ENCODE peak calls at places on chromosomes 1 and 21, in four cellular contexts. One of them, this sample, is unnamed.

GRCh38 chr21:43814215-43815106 is 25.1 kb downstream of the RRP1 start:
- DNase-seq in uterus: no peak
- DNase-seq in stomach: no peak
- DNase-seq in IMR-90: no peak
- DNase-seq in this sample: peak; percentile 29

GRCh38 chr1:206012086-206012859 is 9.1 kb upstream of the RAB7B start:
- DNase-seq in uterus: no peak
- DNase-seq in stomach: peak; percentile 82
- DNase-seq in IMR-90: no peak
- DNase-seq in this sample: peak; percentile 85

GRCh38 chr21:36422279-36423098 is 37.3 kb downstream of the CHAF1B start:
- DNase-seq in uterus: no peak
- DNase-seq in stomach: peak; percentile 66
- DNase-seq in IMR-90: peak; percentile 71
- DNase-seq in this sample: peak; percentile 48

GRCh38 chr1:223256034-223256433 is 107.9 kb downstream of the SUSD4 start:
- DNase-seq in uterus: no peak
- DNase-seq in stomach: no peak
- DNase-seq in IMR-90: no peak
- DNase-seq in this sample: no peak

GRCh38 chr1:63920154-63921117 is 146.6 kb downstream of the ROR1 start:
- DNase-seq in uterus: no peak
- DNase-seq in stomach: no peak
- DNase-seq in IMR-90: peak; percentile 89
- DNase-seq in this sample: no peak

GRCh38 chr1:13828454-13829151 is 128.6 kb downstream of the PRDM2 start:
- DNase-seq in uterus: no peak
- DNase-seq in stomach: peak; percentile 63
- DNase-seq in IMR-90: no peak
- DNase-seq in this sample: no peak

GRCh38 chr21:25199944-25200343 is 407.3 kb downstream of the MRPL39 start:
- DNase-seq in uterus: no peak
- DNase-seq in stomach: no peak
- DNase-seq in IMR-90: no peak
- DNase-seq in this sample: no peak

GRCh38 chr1:192749349-192749748 is 59.5 kb upstream of the RGS2 start:
- DNase-seq in uterus: no peak
- DNase-seq in stomach: no peak
- DNase-seq in IMR-90: no peak
- DNase-seq in this sample: no peak

GRCh38 chr1:21182181-21182711 is 5.5 kb upstream of the EIF4G3 start:
- DNase-seq in uterus: no peak
- DNase-seq in stomach: no peak
- DNase-seq in IMR-90: peak; percentile 34
- DNase-seq in this sample: no peak

GRCh38 chr1:16617101-16617727 is 3.9 kb upstream of the NBPF1 start:
- DNase-seq in uterus: peak; percentile 30
- DNase-seq in stomach: peak; percentile 33
- DNase-seq in IMR-90: no peak
- DNase-seq in this sample: peak; percentile 71

GRCh38 chr1:87942165-87942564 is 613.5 kb downstream of the LMO4 start:
- DNase-seq in uterus: no peak
- DNase-seq in stomach: no peak
- DNase-seq in IMR-90: peak; percentile 35
- DNase-seq in this sample: no peak

GRCh38 chr1:221611930-221612777 is 129.7 kb downstream of the DUSP10 start:
- DNase-seq in uterus: peak; percentile 85
- DNase-seq in stomach: no peak
- DNase-seq in IMR-90: peak; percentile 93
- DNase-seq in this sample: peak; percentile 78

GRCh38 chr1:94022471-94023189 is 98.3 kb downstream of the ABCA4 start:
- DNase-seq in uterus: no peak
- DNase-seq in stomach: no peak
- DNase-seq in IMR-90: peak; percentile 96
- DNase-seq in this sample: peak; percentile 59

GRCh38 chr1:226510453-226510852 is 38.1 kb upstream of the STUM start:
- DNase-seq in uterus: no peak
- DNase-seq in stomach: peak; percentile 13
- DNase-seq in IMR-90: no peak
- DNase-seq in this sample: no peak

GRCh38 chr1:93716974-93717373 is 35.3 kb upstream of the BCAR3 start:
- DNase-seq in uterus: no peak
- DNase-seq in stomach: no peak
- DNase-seq in IMR-90: peak; percentile 53
- DNase-seq in this sample: no peak

GRCh38 chr1:181152892-181153633 is 64.6 kb downstream of the IER5 start:
- DNase-seq in uterus: peak; percentile 97
- DNase-seq in stomach: peak; percentile 85
- DNase-seq in IMR-90: peak; percentile 94
- DNase-seq in this sample: peak; percentile 89

DNA sequence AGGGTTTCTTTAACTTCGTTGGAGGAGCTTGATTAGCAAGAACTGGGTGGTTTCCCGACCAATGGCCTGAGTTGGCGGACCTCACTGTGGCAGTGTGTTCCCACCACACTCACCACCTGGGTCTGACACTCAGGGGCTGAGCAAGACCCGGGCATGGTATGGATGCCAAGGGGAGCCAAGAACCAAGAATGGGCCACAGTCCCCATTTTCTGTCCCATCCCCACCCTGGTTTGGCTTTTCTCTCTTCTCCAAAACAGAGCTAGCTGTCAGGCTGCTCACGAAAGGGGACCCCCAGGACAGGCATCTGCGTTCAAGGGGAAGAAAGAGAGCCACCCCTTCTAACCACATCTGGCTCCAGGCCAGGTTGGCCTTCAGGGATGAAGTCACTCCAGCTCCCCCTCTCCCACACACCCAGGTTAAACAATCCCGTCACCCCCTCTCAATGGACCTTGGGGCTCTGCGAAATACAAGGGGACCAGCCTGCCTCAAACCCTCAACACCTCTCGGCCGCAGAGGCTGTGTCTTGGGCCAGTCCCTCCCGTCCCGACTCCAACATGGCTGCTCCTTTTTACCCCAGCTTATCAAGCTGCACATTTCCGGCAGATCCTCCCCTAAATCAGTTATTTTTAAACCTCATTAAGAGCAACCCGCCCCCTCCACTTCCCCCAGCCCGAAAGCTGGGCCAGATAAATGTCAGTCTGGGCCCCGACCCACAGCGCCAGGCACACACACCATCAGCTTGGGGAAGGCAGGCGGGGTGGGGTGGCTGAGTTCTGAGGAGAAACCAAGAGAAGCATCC is 3.4 kb downstream of the TAGLN2 start:
- DNase-seq in uterus: peak; percentile 52
- DNase-seq in stomach: no peak
- DNase-seq in IMR-90: peak; percentile 34
- DNase-seq in this sample: peak; percentile 69
- H3K36me3 ChIP-seq in uterus: no peaks in the 10 kb centered on the region
- H3K36me3 ChIP-seq in stomach: peaks cover 38% of the 10 kb centered on the region
- H3K36me3 ChIP-seq in IMR-90: peaks cover 35% of the 10 kb centered on the region
- H3K36me3 ChIP-seq in this sample: peaks cover 45% of the 10 kb centered on the region

DNA sequence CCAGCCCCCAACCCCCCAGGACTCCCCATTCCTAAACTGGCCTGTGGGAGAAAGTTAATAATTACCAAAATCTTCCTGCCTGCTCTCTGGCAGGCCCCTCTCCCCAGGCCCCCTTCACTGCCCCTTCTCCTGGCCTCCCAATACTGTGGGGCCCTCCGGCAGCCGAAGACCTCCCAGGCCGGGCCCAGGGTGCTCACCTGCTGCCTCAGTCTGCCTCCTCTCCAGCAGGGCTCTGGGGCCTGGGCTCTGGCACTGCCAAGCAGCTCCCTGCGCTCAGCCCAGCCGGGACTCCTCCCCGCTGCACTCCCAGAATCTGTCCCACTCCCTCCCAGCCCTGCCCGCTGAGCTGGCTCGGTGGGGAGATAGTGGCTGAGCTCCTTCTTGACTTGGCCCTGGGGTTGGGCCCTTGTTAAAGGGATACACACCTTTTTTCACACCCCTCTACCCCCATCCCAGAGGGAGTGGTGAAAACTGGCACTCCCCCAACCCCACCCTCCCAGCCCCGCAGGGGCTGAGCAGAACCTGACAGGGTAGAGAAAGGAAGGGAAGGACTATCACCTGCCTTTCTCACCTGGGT is at the start of gene S100A16:
- DNase-seq in uterus: peak; percentile 81
- DNase-seq in stomach: peak; percentile 89
- DNase-seq in IMR-90: peak; percentile 61
- DNase-seq in this sample: peak; percentile 88
- TF ChIP-seq POLR2A in uterus: peak; percentile 80
- TF ChIP-seq POLR2A in stomach: no peak
- TF ChIP-seq POLR2A in IMR-90: peak; percentile 75
- TF ChIP-seq POLR2A in this sample: peak; percentile 42

GRCh38 chr1:84675106-84675505 is 15.2 kb downstream of the SSX2IP start:
- DNase-seq in uterus: no peak
- DNase-seq in stomach: no peak
- DNase-seq in IMR-90: peak; percentile 50
- DNase-seq in this sample: no peak
- H3K36me3 ChIP-seq in uterus: no peaks in the 10 kb centered on the region
- H3K36me3 ChIP-seq in stomach: no peaks in the 10 kb centered on the region
- H3K36me3 ChIP-seq in IMR-90: peaks cover 5% of the 10 kb centered on the region
- H3K36me3 ChIP-seq in this sample: no peaks in the 10 kb centered on the region

DNA sequence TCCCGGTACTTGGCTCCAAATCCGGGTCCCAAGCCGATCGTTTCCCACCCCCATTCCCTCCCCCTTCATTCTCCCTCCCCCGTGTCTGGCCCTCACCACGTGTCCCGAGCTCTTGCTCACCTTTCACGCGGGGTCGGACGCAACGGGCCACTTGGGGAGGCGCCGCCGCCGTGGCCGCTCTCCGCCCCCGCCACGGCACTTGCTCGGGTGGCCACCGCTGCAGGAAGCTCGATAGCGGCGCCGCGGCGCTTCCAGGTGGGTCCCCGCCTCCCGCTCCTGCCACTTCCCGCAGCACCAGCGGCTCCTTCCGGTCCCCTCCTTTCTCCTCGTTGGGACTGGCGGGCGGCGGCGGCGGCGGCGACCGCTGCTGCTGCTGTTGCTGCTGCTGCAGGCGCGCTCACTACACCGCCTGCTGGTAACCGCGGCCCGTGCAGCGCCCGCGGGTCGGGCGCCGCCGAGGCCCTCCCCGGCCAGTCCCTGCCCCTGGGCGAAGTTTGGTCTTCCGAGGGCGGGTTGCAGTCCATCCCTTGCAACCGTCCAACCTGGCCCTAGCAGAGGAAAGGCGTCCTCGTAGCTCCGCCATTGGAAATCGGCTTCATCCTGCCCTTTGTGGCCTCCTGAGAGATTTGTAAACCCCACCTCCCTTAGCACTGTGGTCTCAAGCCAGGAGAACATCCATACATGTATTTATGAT is 831 bp upstream of the ZZZ3 start:
- DNase-seq in uterus: peak; percentile 91
- DNase-seq in stomach: peak; percentile 93
- DNase-seq in IMR-90: peak; percentile 89
- DNase-seq in this sample: peak; percentile 94
- TF ChIP-seq POLR2A in uterus: peak; percentile 65
- TF ChIP-seq POLR2A in stomach: no peak
- TF ChIP-seq POLR2A in IMR-90: peak; percentile 17
- TF ChIP-seq POLR2A in this sample: no peak

GRCh38 chr1:28510350-28511223 is 4.7 kb downstream of the RCC1 start:
- DNase-seq in uterus: no peak
- DNase-seq in stomach: no peak
- DNase-seq in IMR-90: peak; percentile 52
- DNase-seq in this sample: no peak
- H3K36me3 ChIP-seq in uterus: no peaks in the 10 kb centered on the region
- H3K36me3 ChIP-seq in stomach: peaks cover 80% of the 10 kb centered on the region
- H3K36me3 ChIP-seq in IMR-90: peaks cover 50% of the 10 kb centered on the region
- H3K36me3 ChIP-seq in this sample: peaks cover 17% of the 10 kb centered on the region

GRCh38 chr21:38807481-38807880 is 1.8 kb downstream of the ETS2 start:
- DNase-seq in uterus: no peak
- DNase-seq in stomach: no peak
- DNase-seq in IMR-90: no peak
- DNase-seq in this sample: no peak

GRCh38 chr21:38810034-38810825 is 4.5 kb downstream of the ETS2 start:
- DNase-seq in uterus: no peak
- DNase-seq in stomach: no peak
- DNase-seq in IMR-90: no peak
- DNase-seq in this sample: no peak

GRCh38 chr21:38810826-38811164 is 5.1 kb downstream of the ETS2 start:
- DNase-seq in uterus: no peak
- DNase-seq in stomach: no peak
- DNase-seq in IMR-90: no peak
- DNase-seq in this sample: no peak

GRCh38 chr21:38807987-38808386 is 2.3 kb downstream of the ETS2 start:
- DNase-seq in uterus: no peak
- DNase-seq in stomach: no peak
- DNase-seq in IMR-90: peak; percentile 51
- DNase-seq in this sample: no peak

GRCh38 chr21:38809170-38809878 is 3.6 kb downstream of the ETS2 start:
- DNase-seq in uterus: no peak
- DNase-seq in stomach: no peak
- DNase-seq in IMR-90: no peak
- DNase-seq in this sample: no peak
- TF ChIP-seq POLR2A in uterus: no peak
- TF ChIP-seq POLR2A in stomach: no peak
- TF ChIP-seq POLR2A in IMR-90: no peak
- TF ChIP-seq POLR2A in this sample: no peak

GRCh38 chr1:53291574-53291973 is 36.3 kb downstream of the LRP8 start:
- DNase-seq in uterus: no peak
- DNase-seq in stomach: no peak
- DNase-seq in IMR-90: no peak
- DNase-seq in this sample: no peak
- H3K36me3 ChIP-seq in uterus: no peaks in the 10 kb centered on the region
- H3K36me3 ChIP-seq in stomach: no peaks in the 10 kb centered on the region
- H3K36me3 ChIP-seq in IMR-90: peaks cover 2% of the 10 kb centered on the region
- H3K36me3 ChIP-seq in this sample: no peaks in the 10 kb centered on the region

This sample was measured in heart left ventricle.